ENCODE peak calls at places on chromosome 1, in eight cellular contexts. One of them, this sample, is unnamed.

GRCh38 chr1:111888740-111889376 is 100.6 kb downstream of the KCND3 start:
- DNase-seq in heart left ventricle: no peak
- DNase-seq in A549: no peak
- DNase-seq in AG09319: no peak
- DNase-seq in suprapubic skin: no peak
- DNase-seq in HFFc6: no peak
- DNase-seq in fibroblast of pulmonary artery: no peak
- DNase-seq in HFF-Myc: no peak
- DNase-seq in this sample: no peak

GRCh38 chr1:84048820-84049219 is 49.9 kb upstream of the TTLL7 start:
- DNase-seq in heart left ventricle: no peak
- DNase-seq in A549: no peak
- DNase-seq in AG09319: no peak
- DNase-seq in suprapubic skin: no peak
- DNase-seq in HFFc6: no peak
- DNase-seq in fibroblast of pulmonary artery: no peak
- DNase-seq in HFF-Myc: no peak
- DNase-seq in this sample: no peak

GRCh38 chr1:25544819-25545218 is 1.4 kb downstream of the LDLRAP1 start:
- DNase-seq in heart left ventricle: peak
- DNase-seq in A549: peak
- DNase-seq in AG09319: no peak
- DNase-seq in suprapubic skin: no peak
- DNase-seq in HFFc6: no peak
- DNase-seq in fibroblast of pulmonary artery: no peak
- DNase-seq in HFF-Myc: no peak
- DNase-seq in this sample: peak

GRCh38 chr1:226661965-226662364 is 77.1 kb downstream of the ITPKB start:
- DNase-seq in heart left ventricle: no peak
- DNase-seq in A549: no peak
- DNase-seq in AG09319: no peak
- DNase-seq in suprapubic skin: no peak
- DNase-seq in HFFc6: peak
- DNase-seq in fibroblast of pulmonary artery: no peak
- DNase-seq in HFF-Myc: no peak
- DNase-seq in this sample: no peak

GRCh38 chr1:3992103-3992556 is 92.1 kb upstream of the C1orf174 start:
- DNase-seq in heart left ventricle: no peak
- DNase-seq in A549: peak
- DNase-seq in AG09319: no peak
- DNase-seq in suprapubic skin: no peak
- DNase-seq in HFFc6: no peak
- DNase-seq in fibroblast of pulmonary artery: no peak
- DNase-seq in HFF-Myc: no peak
- DNase-seq in this sample: no peak

GRCh38 chr1:45870500-45870899 is 67.1 kb downstream of the MAST2 start:
- DNase-seq in heart left ventricle: no peak
- DNase-seq in A549: peak
- DNase-seq in AG09319: no peak
- DNase-seq in suprapubic skin: no peak
- DNase-seq in HFFc6: no peak
- DNase-seq in fibroblast of pulmonary artery: no peak
- DNase-seq in HFF-Myc: no peak
- DNase-seq in this sample: no peak

GRCh38 chr1:187624812-187625542 is 796.2 kb downstream of the PLA2G4A start:
- DNase-seq in heart left ventricle: no peak
- DNase-seq in A549: no peak
- DNase-seq in AG09319: no peak
- DNase-seq in suprapubic skin: no peak
- DNase-seq in HFFc6: no peak
- DNase-seq in fibroblast of pulmonary artery: peak
- DNase-seq in HFF-Myc: no peak
- DNase-seq in this sample: no peak

GRCh38 chr1:224554620-224555259 is 61.4 kb upstream of the CNIH3 start:
- DNase-seq in heart left ventricle: no peak
- DNase-seq in A549: no peak
- DNase-seq in AG09319: no peak
- DNase-seq in suprapubic skin: no peak
- DNase-seq in HFFc6: no peak
- DNase-seq in fibroblast of pulmonary artery: no peak
- DNase-seq in HFF-Myc: no peak
- DNase-seq in this sample: no peak

GRCh38 chr1:116877369-116877768 is 32.3 kb upstream of the PTGFRN start:
- DNase-seq in heart left ventricle: no peak
- DNase-seq in A549: no peak
- DNase-seq in AG09319: no peak
- DNase-seq in suprapubic skin: no peak
- DNase-seq in HFFc6: no peak
- DNase-seq in fibroblast of pulmonary artery: no peak
- DNase-seq in HFF-Myc: no peak
- DNase-seq in this sample: no peak

GRCh38 chr1:235021321-235021720 is 107.3 kb downstream of the TOMM20 start:
- DNase-seq in heart left ventricle: no peak
- DNase-seq in A549: no peak
- DNase-seq in AG09319: no peak
- DNase-seq in suprapubic skin: peak
- DNase-seq in HFFc6: no peak
- DNase-seq in fibroblast of pulmonary artery: no peak
- DNase-seq in HFF-Myc: no peak
- DNase-seq in this sample: no peak

GRCh38 chr1:117573386-117574040 is 32.3 kb upstream of the TENT5C start:
- DNase-seq in heart left ventricle: peak
- DNase-seq in A549: no peak
- DNase-seq in AG09319: no peak
- DNase-seq in suprapubic skin: peak
- DNase-seq in HFFc6: no peak
- DNase-seq in fibroblast of pulmonary artery: no peak
- DNase-seq in HFF-Myc: no peak
- DNase-seq in this sample: peak

GRCh38 chr1:161209790-161210409 is 5.2 kb upstream of the FCER1G start:
- DNase-seq in heart left ventricle: peak
- DNase-seq in A549: peak
- DNase-seq in AG09319: no peak
- DNase-seq in suprapubic skin: no peak
- DNase-seq in HFFc6: peak
- DNase-seq in fibroblast of pulmonary artery: peak
- DNase-seq in HFF-Myc: no peak
- DNase-seq in this sample: peak

GRCh38 chr1:182257369-182258063 is 134.1 kb downstream of the GLUL start:
- DNase-seq in heart left ventricle: no peak
- DNase-seq in A549: no peak
- DNase-seq in AG09319: no peak
- DNase-seq in suprapubic skin: no peak
- DNase-seq in HFFc6: no peak
- DNase-seq in fibroblast of pulmonary artery: no peak
- DNase-seq in HFF-Myc: no peak
- DNase-seq in this sample: no peak

GRCh38 chr1:228037401-228038386 is 30.9 kb downstream of the WNT3A start:
- DNase-seq in heart left ventricle: no peak
- DNase-seq in A549: no peak
- DNase-seq in AG09319: no peak
- DNase-seq in suprapubic skin: peak
- DNase-seq in HFFc6: no peak
- DNase-seq in fibroblast of pulmonary artery: peak
- DNase-seq in HFF-Myc: no peak
- DNase-seq in this sample: no peak

GRCh38 chr1:44526295-44527073 is 121.4 kb downstream of the RNF220 start:
- DNase-seq in heart left ventricle: no peak
- DNase-seq in A549: no peak
- DNase-seq in AG09319: no peak
- DNase-seq in suprapubic skin: no peak
- DNase-seq in HFFc6: no peak
- DNase-seq in fibroblast of pulmonary artery: no peak
- DNase-seq in HFF-Myc: no peak
- DNase-seq in this sample: no peak

GRCh38 chr1:70840260-70840953 is 207.2 kb downstream of the PTGER3 start:
- DNase-seq in heart left ventricle: no peak
- DNase-seq in A549: no peak
- DNase-seq in AG09319: no peak
- DNase-seq in suprapubic skin: no peak
- DNase-seq in HFFc6: peak
- DNase-seq in fibroblast of pulmonary artery: no peak
- DNase-seq in HFF-Myc: no peak
- DNase-seq in this sample: no peak

GRCh38 chr1:208086116-208086515 is 158.1 kb downstream of the PLXNA2 start:
- DNase-seq in heart left ventricle: no peak
- DNase-seq in A549: no peak
- DNase-seq in AG09319: no peak
- DNase-seq in suprapubic skin: no peak
- DNase-seq in HFFc6: peak
- DNase-seq in fibroblast of pulmonary artery: no peak
- DNase-seq in HFF-Myc: no peak
- DNase-seq in this sample: no peak

GRCh38 chr1:159826436-159827101 is at the start of gene SLAMF8:
- DNase-seq in heart left ventricle: peak
- DNase-seq in A549: no peak
- DNase-seq in AG09319: no peak
- DNase-seq in suprapubic skin: no peak
- DNase-seq in HFFc6: no peak
- DNase-seq in fibroblast of pulmonary artery: peak
- DNase-seq in HFF-Myc: no peak
- DNase-seq in this sample: peak

GRCh38 chr1:153568367-153569099 is 2.9 kb upstream of the S100A2 start:
- DNase-seq in heart left ventricle: peak
- DNase-seq in A549: peak
- DNase-seq in AG09319: peak
- DNase-seq in suprapubic skin: peak
- DNase-seq in HFFc6: peak
- DNase-seq in fibroblast of pulmonary artery: peak
- DNase-seq in HFF-Myc: peak
- DNase-seq in this sample: peak

GRCh38 chr1:100575406-100575805 is 37.5 kb downstream of the GPR88 start:
- DNase-seq in heart left ventricle: no peak
- DNase-seq in A549: peak
- DNase-seq in AG09319: no peak
- DNase-seq in suprapubic skin: no peak
- DNase-seq in HFFc6: no peak
- DNase-seq in fibroblast of pulmonary artery: no peak
- DNase-seq in HFF-Myc: no peak
- DNase-seq in this sample: no peak
- TF ChIP-seq CTCF in heart left ventricle: no peak
- TF ChIP-seq CTCF in A549: no peak
- TF ChIP-seq CTCF in AG09319: no peak
- TF ChIP-seq CTCF in suprapubic skin: no peak
- TF ChIP-seq CTCF in HFFc6: no peak
- TF ChIP-seq CTCF in fibroblast of pulmonary artery: no peak
- TF ChIP-seq CTCF in HFF-Myc: no peak
- TF ChIP-seq CTCF in this sample: no peak

GRCh38 chr1:90613371-90613770 is 103.7 kb downstream of the BARHL2 start:
- DNase-seq in heart left ventricle: no peak
- DNase-seq in A549: no peak
- DNase-seq in AG09319: no peak
- DNase-seq in suprapubic skin: no peak
- DNase-seq in HFFc6: no peak
- DNase-seq in fibroblast of pulmonary artery: no peak
- DNase-seq in HFF-Myc: no peak
- DNase-seq in this sample: no peak

GRCh38 chr1:90612033-90612432 is 105.1 kb downstream of the BARHL2 start:
- DNase-seq in heart left ventricle: no peak
- DNase-seq in A549: no peak
- DNase-seq in AG09319: no peak
- DNase-seq in suprapubic skin: no peak
- DNase-seq in HFFc6: no peak
- DNase-seq in fibroblast of pulmonary artery: no peak
- DNase-seq in HFF-Myc: no peak
- DNase-seq in this sample: no peak

GRCh38 chr1:90616395-90616794 is 100.7 kb downstream of the BARHL2 start:
- DNase-seq in heart left ventricle: no peak
- DNase-seq in A549: peak
- DNase-seq in AG09319: no peak
- DNase-seq in suprapubic skin: no peak
- DNase-seq in HFFc6: no peak
- DNase-seq in fibroblast of pulmonary artery: peak
- DNase-seq in HFF-Myc: no peak
- DNase-seq in this sample: peak

GRCh38 chr1:90614872-90615271 is 102.2 kb downstream of the BARHL2 start:
- DNase-seq in heart left ventricle: no peak
- DNase-seq in A549: no peak
- DNase-seq in AG09319: no peak
- DNase-seq in suprapubic skin: no peak
- DNase-seq in HFFc6: no peak
- DNase-seq in fibroblast of pulmonary artery: no peak
- DNase-seq in HFF-Myc: no peak
- DNase-seq in this sample: no peak
- TF ChIP-seq CTCF in heart left ventricle: peak
- TF ChIP-seq CTCF in A549: no peak
- TF ChIP-seq CTCF in AG09319: no peak
- TF ChIP-seq CTCF in suprapubic skin: no peak
- TF ChIP-seq CTCF in HFFc6: peak
- TF ChIP-seq CTCF in fibroblast of pulmonary artery: peak
- TF ChIP-seq CTCF in HFF-Myc: peak
- TF ChIP-seq CTCF in this sample: no peak

DNA sequence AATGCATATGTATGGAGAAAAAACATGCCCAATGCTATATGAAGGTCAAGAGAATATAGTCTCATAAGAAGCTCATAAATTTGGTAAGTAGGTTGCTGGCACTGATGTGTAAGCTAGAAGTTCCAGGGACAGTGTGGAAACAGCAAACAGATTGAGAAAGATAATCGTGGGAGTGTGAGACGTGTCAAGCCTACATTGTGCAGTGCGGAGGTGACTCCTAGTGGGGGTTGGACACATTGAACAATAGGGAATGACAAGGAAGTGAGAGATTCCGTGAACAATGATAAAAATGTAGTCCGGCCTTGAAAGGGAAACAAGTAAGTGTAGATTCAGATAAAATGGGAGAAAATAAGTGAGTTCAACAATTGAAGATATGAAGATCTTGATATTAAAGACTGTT is 788.4 kb upstream of the PRMT6 start:
- DNase-seq in heart left ventricle: no peak
- DNase-seq in A549: peak
- DNase-seq in AG09319: no peak
- DNase-seq in suprapubic skin: no peak
- DNase-seq in HFFc6: no peak
- DNase-seq in fibroblast of pulmonary artery: peak
- DNase-seq in HFF-Myc: no peak
- DNase-seq in this sample: no peak
- TF ChIP-seq CTCF in heart left ventricle: peak
- TF ChIP-seq CTCF in A549: no peak
- TF ChIP-seq CTCF in AG09319: no peak
- TF ChIP-seq CTCF in suprapubic skin: no peak
- TF ChIP-seq CTCF in HFFc6: no peak
- TF ChIP-seq CTCF in fibroblast of pulmonary artery: peak
- TF ChIP-seq CTCF in HFF-Myc: no peak
- TF ChIP-seq CTCF in this sample: no peak

DNA sequence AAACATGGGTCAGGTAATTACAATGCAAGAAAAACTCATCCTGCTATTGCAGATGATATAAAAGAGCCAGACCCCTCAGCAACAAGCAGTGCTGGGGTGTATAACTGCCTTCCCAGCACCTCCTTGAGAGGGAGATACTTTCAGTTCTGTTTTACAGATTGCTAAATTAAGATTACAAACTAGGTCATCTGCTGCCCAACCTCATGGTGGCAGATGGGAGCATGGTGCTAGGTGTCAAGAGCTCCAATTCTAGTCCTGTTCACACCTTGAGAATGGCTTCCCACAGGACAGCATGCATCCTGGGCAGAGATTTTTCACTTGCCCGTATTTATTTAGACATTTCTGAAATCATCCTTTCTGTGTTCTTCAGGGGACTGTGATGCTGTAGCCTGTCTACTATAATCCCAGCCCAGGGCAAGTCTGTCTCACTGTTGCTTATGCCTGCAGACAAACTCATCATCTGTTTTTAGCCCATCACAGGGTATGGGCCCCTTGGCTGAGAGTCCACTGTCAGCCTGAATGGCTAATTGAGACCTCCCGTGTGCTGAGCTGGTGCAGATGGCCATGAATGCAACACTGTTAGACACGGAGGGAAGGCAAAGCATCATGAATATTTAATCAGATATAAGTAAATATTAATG is 40.2 kb upstream of the PBX1 start:
- DNase-seq in heart left ventricle: no peak
- DNase-seq in A549: peak
- DNase-seq in AG09319: no peak
- DNase-seq in suprapubic skin: no peak
- DNase-seq in HFFc6: no peak
- DNase-seq in fibroblast of pulmonary artery: no peak
- DNase-seq in HFF-Myc: no peak
- DNase-seq in this sample: peak
- TF ChIP-seq CTCF in heart left ventricle: no peak
- TF ChIP-seq CTCF in A549: no peak
- TF ChIP-seq CTCF in AG09319: no peak
- TF ChIP-seq CTCF in suprapubic skin: no peak
- TF ChIP-seq CTCF in HFFc6: no peak
- TF ChIP-seq CTCF in fibroblast of pulmonary artery: no peak
- TF ChIP-seq CTCF in HFF-Myc: no peak
- TF ChIP-seq CTCF in this sample: peak